ENCODE peak calls at places on chromosomes 7 and 10, in six cellular contexts. N is PC-9, Z is GM06990, C is cardiac muscle cell, H is Peyer's patch, T is colonic mucosa. X is an unnamed sample.
A peak's percentile ranks its signal among the peaks of the same experiment; 100 is the strongest.

GRCh38 chr10:10830316-10831061 is 187.2 kb upstream of the CELF2 start:
- DNase-seq in N (peak; percentile 65), Z (no peak), C (no peak), H (no peak), T (no peak), X (peak; percentile 39)

GRCh38 chr10:34213805-34214197 is 601.3 kb downstream of the PARD3 start:
- DNase-seq in N (no peak), Z (no peak), C (no peak), H (no peak), T (no peak), X (no peak)

GRCh38 chr7:148191391-148192076 is 399.0 kb upstream of the C7orf33 start:
- DNase-seq in N (no peak), Z (no peak), C (no peak), H (no peak), T (no peak), X (no peak)

GRCh38 chr10:97762816-97763215 is 9.0 kb downstream of the SFRP5 start:
- DNase-seq in N (no peak), Z (no peak), C (peak; percentile 55), H (no peak), T (no peak), X (no peak)

GRCh38 chr7:29230871-29231345 is 36.3 kb downstream of the CHN2 start:
- DNase-seq in N (peak; percentile 63), Z (no peak), C (no peak), H (no peak), T (no peak), X (no peak)

GRCh38 chr7:137820677-137821420 is 25.9 kb downstream of the DGKI start:
- DNase-seq in N (no peak), Z (peak; percentile 65), C (peak; percentile 60), H (no peak), T (peak; percentile 20), X (no peak)

GRCh38 chr10:87829986-87830732 is 12.1 kb upstream of the ATAD1 start:
- DNase-seq in N (no peak), Z (no peak), C (no peak), H (no peak), T (no peak), X (no peak)

GRCh38 chr7:26062240-26062603 is 89.8 kb upstream of the NFE2L3 start:
- DNase-seq in N (no peak), Z (no peak), C (no peak), H (no peak), T (no peak), X (no peak)

GRCh38 chr7:86833360-86833759 is 189.7 kb downstream of the GRM3 start:
- DNase-seq in N (no peak), Z (no peak), C (no peak), H (no peak), T (no peak), X (no peak)

GRCh38 chr10:131804551-131805295 is 96.1 kb upstream of the PPP2R2D start:
- DNase-seq in N (no peak), Z (no peak), C (no peak), H (no peak), T (peak; percentile 5), X (no peak)

GRCh38 chr7:154865984-154866685 is 136.8 kb downstream of the PAXIP1 start:
- DNase-seq in N (no peak), Z (no peak), C (no peak), H (peak; percentile 18), T (no peak), X (no peak)

GRCh38 chr7:112450807-112451661 is 774 bp downstream of the IFRD1 start:
- DNase-seq in N (peak; percentile 89), Z (peak; percentile 90), C (peak; percentile 97), H (peak; percentile 97), T (peak; percentile 96), X (peak; percentile 84)

GRCh38 chr7:112449353-112449752 is 907 bp upstream of the IFRD1 start:
- DNase-seq in N (peak; percentile 88), Z (no peak), C (no peak), H (peak; percentile 72), T (peak; percentile 62), X (no peak)

GRCh38 chr7:112449902-112450806 is at the start of gene IFRD1:
- DNase-seq in N (peak; percentile 94), Z (peak; percentile 97), C (peak; percentile 99), H (peak; percentile 100), T (peak; percentile 99), X (peak; percentile 92)

GRCh38 chr7:112453505-112454171 is 3.4 kb downstream of the IFRD1 start:
- DNase-seq in N (no peak), Z (no peak), C (no peak), H (no peak), T (no peak), X (no peak)

DNA sequence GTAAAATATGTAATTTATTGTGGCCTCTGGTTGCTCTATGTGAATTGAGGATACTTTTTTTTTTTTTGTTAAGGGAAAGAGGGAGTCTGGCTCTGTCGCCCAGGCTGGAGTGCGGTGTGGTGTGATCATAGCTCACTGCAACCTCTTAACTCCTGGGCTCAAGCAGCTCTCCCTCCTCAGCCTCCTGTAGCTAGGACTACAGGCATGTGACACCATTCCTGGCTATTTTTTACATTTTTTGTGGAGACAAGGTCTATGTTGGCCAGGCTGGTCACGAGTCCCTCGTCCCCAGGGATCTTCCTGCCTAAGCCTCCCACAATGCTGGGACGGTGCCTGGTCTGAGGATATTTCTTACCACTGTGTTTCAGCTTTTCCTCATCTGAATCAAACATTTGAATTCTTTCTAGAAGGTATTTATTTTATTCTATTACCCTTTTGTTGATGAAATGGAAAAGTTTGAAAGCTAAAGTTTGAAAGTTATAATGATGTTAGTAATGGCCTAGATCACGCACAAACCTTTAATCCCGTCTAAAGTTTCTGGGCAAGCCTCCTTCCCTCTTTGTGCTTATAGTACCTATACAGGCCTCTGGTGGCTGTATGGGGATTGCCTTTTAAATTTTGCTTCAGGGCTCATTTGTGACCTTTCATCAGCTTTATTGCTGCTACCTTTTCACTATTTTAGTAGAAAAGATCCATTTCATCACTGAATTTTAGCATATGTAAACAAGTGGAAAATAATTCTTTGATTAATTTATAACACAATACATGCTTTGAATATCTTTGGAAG is 2.0 kb downstream of the IFRD1 start:
- DNase-seq in N (peak; percentile 39), Z (no peak), C (peak; percentile 28), H (peak; percentile 60), T (peak; percentile 35), X (no peak)
- TF ChIP-seq CTCF in N (no peak), Z (peak; percentile 44), C (peak; percentile 36), H (peak; percentile 35), T (peak; percentile 21), X (peak; percentile 46)

DNA sequence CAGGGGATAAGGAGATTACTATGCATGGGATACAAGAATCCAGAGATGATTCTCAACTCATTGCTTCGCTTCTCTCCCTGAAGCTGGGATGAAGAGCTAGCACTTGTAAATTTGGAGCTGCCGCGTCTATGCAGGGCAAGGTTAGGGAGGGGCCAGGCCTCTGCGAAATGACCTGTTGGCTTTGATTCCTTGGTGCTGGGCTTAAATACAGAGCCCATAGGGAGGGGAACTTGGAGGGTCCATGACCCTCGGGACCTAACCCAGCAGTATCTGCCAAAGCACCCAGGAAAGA is 673 bp upstream of the WNT2 start:
- DNase-seq in N (no peak), Z (peak; percentile 15), C (no peak), H (no peak), T (no peak), X (no peak)
- H3K4me3 ChIP-seq in N (no peak overlapping the region), Z (peak overlapping the region; percentile 46), C (peak overlapping the region; percentile 63), H (peak overlapping the region; percentile 44), T (no peak overlapping the region), X (peak overlapping the region; percentile 36)

DNA sequence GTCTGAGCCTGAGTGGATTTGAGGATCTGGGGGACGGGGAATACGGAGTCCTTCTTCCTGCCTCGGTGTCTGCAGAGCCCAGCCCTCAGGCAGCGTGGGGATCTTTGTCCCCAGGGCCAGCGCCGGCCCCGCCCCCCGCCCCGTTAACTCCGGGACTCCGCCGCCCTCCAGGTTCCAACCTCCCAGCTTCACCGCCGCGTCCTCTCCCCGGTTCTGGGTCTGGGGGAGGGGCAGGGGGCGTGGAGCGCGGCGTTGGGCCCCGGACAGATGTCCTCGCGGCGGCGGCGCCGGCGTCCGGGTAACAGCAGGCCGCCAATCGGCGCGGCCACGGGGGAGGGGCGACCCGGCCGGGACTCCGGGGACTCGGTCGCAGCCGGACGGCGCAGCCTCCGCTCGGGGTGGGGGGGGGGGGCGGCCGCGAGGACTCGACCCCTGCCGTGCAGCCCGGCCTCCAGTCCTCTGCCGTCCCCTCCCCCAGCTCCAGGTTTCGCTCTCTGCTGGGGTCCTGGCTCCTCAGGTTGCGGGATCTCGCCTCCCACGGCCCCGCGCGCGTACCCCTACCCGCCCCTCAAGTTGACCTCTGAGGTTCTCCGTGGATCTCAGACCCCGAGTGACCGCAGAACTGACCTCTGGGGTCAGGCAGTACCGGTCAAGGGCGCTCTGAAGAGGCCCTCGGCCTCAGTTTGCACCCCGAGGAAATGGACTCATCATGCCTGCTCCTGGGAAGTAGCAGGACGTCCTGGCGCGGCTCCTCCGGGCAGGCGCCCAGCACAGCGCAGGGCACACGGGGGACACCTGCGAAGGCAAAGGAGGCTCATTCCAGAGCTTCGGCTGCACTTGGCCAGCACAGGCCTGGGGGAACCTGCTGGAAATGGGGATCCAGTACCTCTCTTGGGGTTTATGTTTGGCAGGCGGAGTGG is 2.3 kb upstream of the ELFN1 start:
- DNase-seq in N (no peak), Z (no peak), C (peak; percentile 80), H (peak; percentile 37), T (no peak), X (no peak)
- H3K27me3 ChIP-seq in N (peaks cover 61% of the 10 kb centered on the region), Z (peaks cover 1% of the 10 kb centered on the region), C (peaks cover 17% of the 10 kb centered on the region), H (no peaks in the 10 kb centered on the region), T (peaks cover 83% of the 10 kb centered on the region), X (peaks cover 87% of the 10 kb centered on the region)

DNA sequence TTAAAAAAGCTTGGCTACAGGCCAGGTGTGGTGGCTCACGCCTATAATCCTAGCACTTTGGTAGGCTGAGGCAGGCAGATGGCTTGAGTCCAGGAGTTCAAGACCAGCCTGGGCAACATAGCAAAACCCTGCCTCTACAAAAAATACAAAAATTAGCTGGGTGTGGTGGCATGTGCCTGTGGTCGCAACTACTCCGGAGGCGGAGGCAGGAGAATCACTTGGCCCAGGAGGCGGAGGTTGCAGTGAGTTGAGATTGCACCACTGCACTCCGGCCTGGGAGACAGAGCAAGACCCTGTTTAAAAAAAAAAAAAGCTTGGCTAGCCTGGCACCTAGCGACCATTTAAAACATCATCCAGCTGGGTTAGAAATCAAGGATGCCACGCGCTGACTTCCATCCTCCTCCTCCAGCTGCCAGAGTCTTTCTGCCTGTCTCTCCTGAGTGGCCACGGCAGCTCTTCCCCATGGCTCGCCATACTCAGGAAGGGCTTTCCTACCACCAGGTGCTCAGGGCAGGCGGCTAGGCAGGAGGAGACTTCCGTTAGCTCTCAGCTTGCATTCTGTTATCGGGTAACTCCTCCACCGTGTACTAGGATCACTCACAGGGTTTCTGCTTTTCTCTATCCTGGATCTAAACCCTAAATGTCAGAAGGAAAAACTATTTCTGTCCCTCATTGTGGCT is 45.0 kb downstream of the DENND2A start:
- DNase-seq in N (no peak), Z (no peak), C (no peak), H (no peak), T (no peak), X (no peak)
- TF ChIP-seq CTCF in N (no peak), Z (no peak), C (no peak), H (no peak), T (no peak), X (no peak)

GRCh38 chr10:49397036-49397999 is 1.4 kb upstream of the DRGX start:
- DNase-seq in N (no peak), Z (no peak), C (peak; percentile 23), H (no peak), T (no peak), X (no peak)
- H3K4me3 ChIP-seq in N (no peak overlapping the region), Z (no peak overlapping the region), C (no peak overlapping the region), H (no peak overlapping the region), T (no peak overlapping the region), X (no peak overlapping the region)